ENCODE peak calls at places on chromosomes 3 and 15, in six cellular contexts. T, U, L, H, N and V are unnamed samples.

GRCh38 chr3:8734908-8735307 is 1.3 kb downstream of the CAV3 start:
- DNase-seq in T (no peak), U (no peak), L (no peak), H (no peak), N (no peak), V (no peak)

GRCh38 chr15:38414351-38414750 is 39.6 kb upstream of the FAM98B start:
- DNase-seq in T (peak; percentile 78), U (no peak), L (no peak), H (no peak), N (peak; percentile 15), V (peak; percentile 14)

GRCh38 chr3:61315874-61316273 is 64.6 kb upstream of the FHIT start:
- DNase-seq in T (peak; percentile 7), U (no peak), L (no peak), H (no peak), N (no peak), V (no peak)

GRCh38 chr3:184620101-184620798 is 58.7 kb downstream of the EPHB3 start:
- DNase-seq in T (peak; percentile 58), U (no peak), L (no peak), H (no peak), N (no peak), V (no peak)

GRCh38 chr15:52309154-52309548 is 13.5 kb upstream of the MYO5C start:
- DNase-seq in T (no peak), U (no peak), L (no peak), H (no peak), N (no peak), V (peak; percentile 29)

GRCh38 chr3:153599685-153600084 is 437.7 kb downstream of the RAP2B start:
- DNase-seq in T (peak; percentile 91), U (no peak), L (no peak), H (no peak), N (peak; percentile 28), V (no peak)

GRCh38 chr3:124434176-124434575 is 296.1 kb upstream of the UMPS start:
- DNase-seq in T (no peak), U (no peak), L (no peak), H (no peak), N (no peak), V (no peak)

GRCh38 chr3:71859128-71859519 is 74.2 kb upstream of the PROK2 start:
- DNase-seq in T (peak; percentile 7), U (no peak), L (peak; percentile 6), H (no peak), N (peak; percentile 53), V (no peak)

GRCh38 chr3:165505657-165506056 is 309.5 kb upstream of the SLITRK3 start:
- DNase-seq in T (no peak), U (no peak), L (no peak), H (no peak), N (peak; percentile 84), V (no peak)

GRCh38 chr3:54257114-54257513 is 134.8 kb downstream of the CACNA2D3 start:
- DNase-seq in T (no peak), U (no peak), L (no peak), H (no peak), N (no peak), V (no peak)

GRCh38 chr3:123798540-123798939 is 85.6 kb downstream of the MYLK start:
- DNase-seq in T (no peak), U (no peak), L (no peak), H (no peak), N (no peak), V (no peak)

GRCh38 chr3:30232142-30232541 is 374.3 kb upstream of the TGFBR2 start:
- DNase-seq in T (peak; percentile 92), U (no peak), L (no peak), H (no peak), N (no peak), V (no peak)

GRCh38 chr3:50192689-50193141 is 1.3 kb downstream of the GNAT1 start:
- DNase-seq in T (peak; percentile 59), U (peak; percentile 78), L (peak; percentile 77), H (peak; percentile 36), N (peak; percentile 56), V (peak; percentile 85)

GRCh38 chr3:59411176-59411575 is 361.4 kb upstream of the CFAP20DC start:
- DNase-seq in T (no peak), U (no peak), L (no peak), H (no peak), N (no peak), V (no peak)

GRCh38 chr3:26657406-26657976 is 34.9 kb downstream of the LRRC3B start:
- DNase-seq in T (no peak), U (no peak), L (no peak), H (no peak), N (no peak), V (no peak)

GRCh38 chr15:38886315-38887163 is 321.9 kb upstream of the RASGRP1 start:
- DNase-seq in T (peak; percentile 89), U (no peak), L (no peak), H (no peak), N (no peak), V (no peak)